ENCODE peak calls at places on chromosomes 11 and 22, in four cellular contexts. E is SK-N-SH, P is HepG2, B is Panc1. T is an unnamed sample.
A peak's percentile ranks its signal among the peaks of the same experiment; 100 is the strongest.

GRCh38 chr11:61507962-61508824 is at the start of gene LRRC10B:
- DNase-seq in E (peak; percentile 93), P (no peak), B (no peak), T (no peak)

GRCh38 chr11:43555811-43556210 is 124.7 kb upstream of the HSD17B12 start:
- DNase-seq in E (no peak), P (no peak), B (no peak), T (no peak)

GRCh38 chr11:2202071-2202899 is 30.7 kb upstream of the TH start:
- DNase-seq in E (peak; percentile 19), P (no peak), B (no peak), T (no peak)

GRCh38 chr22:48941903-48942625 is 885.6 kb downstream of the BRD1 start:
- DNase-seq in E (no peak), P (no peak), B (no peak), T (no peak)

GRCh38 chr11:15918674-15919073 is 437.7 kb downstream of the SOX6 start:
- DNase-seq in E (no peak), P (no peak), B (no peak), T (no peak)

GRCh38 chr11:1310315-1310687 is 869 bp upstream of the TOLLIP start:
- DNase-seq in E (no peak), P (no peak), B (peak; percentile 15), T (no peak)

GRCh38 chr22:38531251-38531956 is 25.3 kb upstream of the DDX17 start:
- DNase-seq in E (no peak), P (no peak), B (no peak), T (no peak)

GRCh38 chr11:84990141-84990540 is 637.0 kb downstream of the DLG2 start:
- DNase-seq in E (no peak), P (no peak), B (no peak), T (no peak)

GRCh38 chr11:74138572-74138971 is 32.2 kb downstream of the C2CD3 start:
- DNase-seq in E (no peak), P (peak; percentile 93), B (peak; percentile 96), T (no peak)

GRCh38 chr11:126265801-126266200 is 2.9 kb downstream of the SRPRA start:
- DNase-seq in E (no peak), P (no peak), B (no peak), T (no peak)

GRCh38 chr11:75858613-75859012 is 43.6 kb downstream of the UVRAG start:
- DNase-seq in E (no peak), P (no peak), B (no peak), T (peak; percentile 12)

GRCh38 chr11:60145677-60146076 is 37.2 kb downstream of the MS4A6A start:
- DNase-seq in E (no peak), P (no peak), B (no peak), T (no peak)

GRCh38 chr11:86726118-86726748 is 53.8 kb upstream of the ME3 start:
- DNase-seq in E (no peak), P (no peak), B (no peak), T (no peak)

GRCh38 chr22:41575533-41575932 is 14.1 kb downstream of the PMM1 start:
- DNase-seq in E (no peak), P (no peak), B (no peak), T (no peak)

GRCh38 chr11:56783448-56784041 is 35.0 kb upstream of the OR9G4 start:
- DNase-seq in E (peak; percentile 12), P (peak; percentile 49), B (peak; percentile 18), T (peak; percentile 55)

GRCh38 chr11:11731311-11732083 is 109.7 kb upstream of the GALNT18 start:
- DNase-seq in E (no peak), P (no peak), B (no peak), T (no peak)

GRCh38 chr22:27919943-27920755 is 1.1 kb upstream of the PITPNB start:
- DNase-seq in E (peak; percentile 25), P (peak; percentile 55), B (no peak), T (no peak)

GRCh38 chr11:11450744-11451362 is 97.8 kb upstream of the CSNK2A3 start:
- DNase-seq in E (no peak), P (no peak), B (no peak), T (no peak)

GRCh38 chr11:103170865-103171264 is 61.6 kb downstream of the DYNC2H1 start:
- DNase-seq in E (no peak), P (no peak), B (no peak), T (peak; percentile 12)

GRCh38 chr22:29359469-29359868 is 28.9 kb downstream of the AP1B1 start:
- DNase-seq in E (peak; percentile 81), P (peak; percentile 50), B (no peak), T (no peak)

GRCh38 chr22:28843633-28844032 is 39.7 kb upstream of the ZNRF3 start:
- DNase-seq in E (no peak), P (no peak), B (no peak), T (no peak)

GRCh38 chr11:119181677-119182412 is 3.4 kb upstream of the NHERF4 start:
- DNase-seq in E (no peak), P (no peak), B (no peak), T (no peak)

DNA sequence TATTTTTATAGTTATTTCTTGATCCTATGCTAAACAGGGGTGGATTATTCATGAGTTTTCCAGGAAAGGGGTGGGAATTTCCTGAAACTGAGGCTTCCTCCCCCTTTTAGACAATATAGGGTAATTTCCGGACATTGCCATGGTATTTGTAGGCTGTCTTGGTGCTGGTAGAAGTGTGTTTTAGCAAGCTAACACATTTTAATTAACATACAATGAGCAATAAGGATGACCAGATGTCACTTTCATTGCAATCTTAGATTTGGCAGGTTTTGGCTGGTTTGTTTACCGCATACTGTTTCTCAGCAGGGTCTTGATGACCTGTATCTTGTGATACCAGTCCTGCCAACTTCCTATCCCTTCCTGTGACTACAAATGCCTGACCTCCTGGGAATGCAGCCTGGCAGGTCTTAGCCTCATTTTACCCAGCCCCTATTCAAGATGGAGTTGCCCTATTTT is 992 bp upstream of the C1QTNF6 start:
- DNase-seq in E (no peak), P (no peak), B (no peak), T (no peak)
- H3K4me3 ChIP-seq in E (no peak overlapping the region), P (no peak overlapping the region), B (no peak overlapping the region), T (peak overlapping the region; percentile 52)

GRCh38 chr11:64759131-64759721 is 548 bp downstream of the PYGM start:
- DNase-seq in E (peak; percentile 48), P (peak; percentile 50), B (no peak), T (no peak)
- H3K27ac ChIP-seq in E (no peak overlapping the region), P (no peak overlapping the region), B (no peak overlapping the region), T (no peak overlapping the region)

DNA sequence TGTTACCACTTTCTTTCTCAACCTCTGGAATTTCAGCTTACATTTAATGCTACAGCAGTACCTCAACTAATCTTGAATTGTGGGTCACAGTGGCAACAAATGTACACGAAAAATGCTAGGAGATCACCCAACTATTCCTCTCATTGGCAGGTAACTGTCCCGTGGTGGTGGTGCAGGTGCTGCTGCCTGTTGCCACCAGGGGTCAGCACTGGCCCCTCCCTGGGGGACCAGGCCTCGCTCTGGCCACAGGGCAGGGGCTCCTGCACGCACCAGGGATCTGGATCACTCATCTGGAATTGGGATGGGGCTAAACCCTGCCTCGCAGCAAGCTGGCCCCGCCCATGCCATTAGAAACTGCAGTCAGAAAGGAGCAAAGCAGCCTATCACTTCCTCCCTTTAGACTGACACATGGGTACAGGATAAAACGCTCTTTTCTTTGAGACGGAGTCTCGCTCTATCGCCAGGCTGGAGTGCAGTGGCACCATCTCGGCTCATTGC is 6.9 kb upstream of the POLDIP3 start:
- DNase-seq in E (peak; percentile 89), P (peak; percentile 47), B (no peak), T (no peak)
- TF ChIP-seq POLR2AphosphoS5 in E (no peak), P (no peak), B (no peak), T (no peak)

DNA sequence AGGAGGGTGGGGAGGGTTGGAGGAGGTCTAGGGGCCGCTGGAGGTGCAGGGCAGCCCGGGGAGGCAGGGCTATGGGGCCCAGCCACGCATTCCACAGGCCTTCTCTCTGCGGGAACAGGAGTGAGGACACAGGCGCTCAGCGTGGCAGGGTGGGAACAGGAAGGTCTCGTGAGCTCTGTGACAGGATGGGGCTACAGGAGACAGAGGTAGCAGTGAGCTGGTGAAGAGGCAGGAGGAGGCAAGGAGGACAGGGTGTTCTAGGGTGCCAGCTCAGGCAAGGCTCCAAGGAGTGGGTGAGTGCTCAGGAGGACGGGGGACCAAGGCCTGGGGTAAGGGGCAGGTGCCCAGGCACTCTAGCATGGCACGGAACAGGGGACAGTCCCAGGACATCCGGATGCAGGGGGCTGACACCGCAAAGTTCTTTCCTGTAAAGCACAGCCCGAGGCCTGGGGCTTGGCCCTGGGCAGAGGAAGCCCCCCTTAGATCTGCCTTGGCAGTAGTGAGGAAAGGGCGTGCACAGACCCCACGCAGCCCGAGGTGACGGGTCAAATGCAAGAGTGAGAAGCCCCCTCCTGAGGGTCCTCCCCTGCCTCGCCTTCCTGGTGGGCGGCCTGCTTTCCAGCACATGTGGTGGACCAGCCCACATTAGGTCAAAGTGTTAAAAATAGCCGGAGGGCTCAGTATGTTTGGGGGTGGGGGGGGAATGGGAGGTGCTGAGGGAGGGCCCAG is 4.7 kb upstream of the NEAT1 start:
- DNase-seq in E (peak; percentile 41), P (no peak), B (no peak), T (no peak)
- H3K4me3 ChIP-seq in E (no peak overlapping the region), P (peak overlapping the region; percentile 62), B (no peak overlapping the region), T (no peak overlapping the region)

GRCh38 chr11:7577883-7578242 is 64.1 kb downstream of the PPFIBP2 start:
- DNase-seq in E (peak; percentile 51), P (no peak), B (no peak), T (peak; percentile 45)
- H3K27ac ChIP-seq in E (peak overlapping the region; percentile 82), P (no peak overlapping the region), B (no peak overlapping the region), T (no peak overlapping the region)

GRCh38 chr11:110859240-110859835 is 147.1 kb upstream of the ARHGAP20 start:
- DNase-seq in E (no peak), P (no peak), B (no peak), T (no peak)

GRCh38 chr11:110857885-110858555 is 145.8 kb upstream of the ARHGAP20 start:
- DNase-seq in E (no peak), P (no peak), B (no peak), T (no peak)

GRCh38 chr11:110856993-110857812 is 145.0 kb upstream of the ARHGAP20 start:
- DNase-seq in E (no peak), P (no peak), B (no peak), T (no peak)

GRCh38 chr11:110859998-110860397 is 147.8 kb upstream of the ARHGAP20 start:
- DNase-seq in E (no peak), P (no peak), B (no peak), T (no peak)

GRCh38 chr11:110858556-110858921 is 146.3 kb upstream of the ARHGAP20 start:
- DNase-seq in E (no peak), P (no peak), B (no peak), T (no peak)
- TF ChIP-seq POLR2AphosphoS5 in E (no peak), P (no peak), B (no peak), T (no peak)

GRCh38 chr11:20032577-20033265 is 127.6 kb downstream of the DBX1 start:
- DNase-seq in E (no peak), P (no peak), B (no peak), T (no peak)
- H3K4me3 ChIP-seq in E (no peak overlapping the region), P (no peak overlapping the region), B (no peak overlapping the region), T (no peak overlapping the region)